ENCODE peak calls at places on chromosome 6, in six cellular contexts. H is HepG2, R is adrenal gland, G is heart left ventricle, S is uterus, Q is prostate gland. O is an unnamed sample.

GRCh38 chr6:90202156-90202555 is 94.5 kb downstream of the BACH2 start:
- DNase-seq in H (no peak), G (no peak), S (no peak), R (no peak), Q (no peak), O (no peak)

GRCh38 chr6:80319286-80319685 is 212.8 kb downstream of the BCKDHB start:
- DNase-seq in R (no peak), G (no peak), S (no peak), H (no peak), Q (no peak), O (no peak)

GRCh38 chr6:39407446-39407993 is 85.0 kb upstream of the KCNK16 start:
- DNase-seq in G (no peak), H (no peak), Q (no peak), S (no peak), R (no peak), O (no peak)

GRCh38 chr6:166670013-166670412 is 43.0 kb upstream of the RPS6KA2 start:
- DNase-seq in Q (no peak), G (no peak), H (no peak), R (no peak), S (no peak), O (no peak)

GRCh38 chr6:168061269-168062210 is 17.5 kb downstream of the FRMD1 start:
- DNase-seq in S (no peak), R (no peak), H (no peak), Q (peak; percentile 24), G (no peak), O (no peak)

GRCh38 chr6:33429745-33430042 is 9.8 kb downstream of the SYNGAP1 start:
- DNase-seq in H (no peak), S (no peak), Q (no peak), G (no peak), R (no peak), O (no peak)

GRCh38 chr6:165968409-165968807 is 199.2 kb downstream of the TBXT start:
- DNase-seq in H (no peak), S (no peak), Q (no peak), G (no peak), R (no peak), O (no peak)

GRCh38 chr6:42981866-42982265 is 2.5 kb upstream of the PPP2R5D start:
- DNase-seq in Q (no peak), S (no peak), G (no peak), H (no peak), R (no peak), O (no peak)

GRCh38 chr6:23388239-23388803 is 737.7 kb upstream of the NRSN1 start:
- DNase-seq in S (no peak), G (no peak), H (no peak), Q (no peak), R (no peak), O (no peak)

GRCh38 chr6:36414481-36414880 is 27.0 kb upstream of the ETV7 start:
- DNase-seq in S (no peak), Q (no peak), R (no peak), G (no peak), H (no peak), O (no peak)

GRCh38 chr6:169026175-169026574 is 227.5 kb downstream of the THBS2 start:
- DNase-seq in G (no peak), Q (no peak), R (no peak), H (no peak), S (no peak), O (no peak)

GRCh38 chr6:169571123-169571962 is 130.5 kb downstream of the WDR27 start:
- DNase-seq in S (no peak), Q (no peak), H (peak; percentile 52), G (no peak), R (no peak), O (no peak)

GRCh38 chr6:71531006-71531405 is 242.4 kb downstream of the OGFRL1 start:
- DNase-seq in Q (no peak), R (no peak), H (no peak), G (no peak), S (no peak), O (no peak)

GRCh38 chr6:34234667-34235604 is 1.7 kb upstream of the HMGA1 start:
- DNase-seq in H (no peak), Q (no peak), R (no peak), S (no peak), G (peak; percentile 32), O (peak; percentile 65)

GRCh38 chr6:80434951-80435350 is 328.5 kb downstream of the BCKDHB start:
- DNase-seq in H (no peak), G (no peak), Q (no peak), S (no peak), R (no peak), O (no peak)

GRCh38 chr6:150686566-150686965 is 86.9 kb downstream of the PLEKHG1 start:
- DNase-seq in G (no peak), Q (no peak), S (no peak), H (no peak), R (no peak), O (no peak)

GRCh38 chr6:152232494-152233151 is 404.5 kb downstream of the SYNE1 start:
- DNase-seq in S (no peak), R (no peak), G (peak; percentile 34), H (peak; percentile 9), Q (no peak), O (no peak)

GRCh38 chr6:107304421-107305025 is 154.8 kb downstream of the PDSS2 start:
- DNase-seq in Q (no peak), G (no peak), H (no peak), R (no peak), S (no peak), O (no peak)

GRCh38 chr6:10481101-10481500 is 40.0 kb upstream of the GCNT2 start:
- DNase-seq in Q (no peak), S (no peak), G (no peak), R (no peak), H (no peak), O (no peak)

GRCh38 chr6:119147101-119148053 is 68.9 kb upstream of the FAM184A start:
- DNase-seq in S (peak; percentile 52), Q (no peak), R (peak; percentile 76), G (no peak), H (peak; percentile 92), O (no peak)

GRCh38 chr6:31114970-31115849 is 610 bp downstream of the PSORS1C1 start:
- DNase-seq in G (no peak), S (peak; percentile 42), Q (peak; percentile 43), H (peak; percentile 25), R (no peak), O (no peak)

GRCh38 chr6:112636650-112637260 is 289.6 kb downstream of the RFPL4B start:
- DNase-seq in Q (no peak), G (no peak), S (no peak), R (no peak), H (no peak), O (no peak)

GRCh38 chr6:112618796-112619195 is 271.7 kb downstream of the RFPL4B start:
- DNase-seq in R (no peak), G (no peak), S (no peak), H (no peak), Q (no peak), O (no peak)

GRCh38 chr6:21800948-21801438 is 207.4 kb downstream of the SOX4 start:
- DNase-seq in S (no peak), Q (no peak), R (no peak), G (no peak), H (peak; percentile 39), O (no peak)

GRCh38 chr6:35439308-35439707 is 12.8 kb upstream of the FANCE start:
- DNase-seq in Q (no peak), H (no peak), S (no peak), G (no peak), R (no peak), O (no peak)

GRCh38 chr6:53986721-53987526 is 124.3 kb upstream of the MLIP start:
- DNase-seq in S (no peak), Q (no peak), R (no peak), H (no peak), G (no peak), O (no peak)

GRCh38 chr6:168345896-168346754 is 26.5 kb upstream of the DACT2 start:
- DNase-seq in G (no peak), R (no peak), S (no peak), H (no peak), Q (no peak), O (no peak)

GRCh38 chr6:110876170-110876773 is 1.7 kb downstream of the AMD1 start:
- DNase-seq in G (peak; percentile 87), R (peak; percentile 84), Q (peak; percentile 86), H (peak; percentile 78), S (peak; percentile 85), O (peak; percentile 70)
- TF ChIP-seq POLR2A in G (peak; percentile 4), R (peak; percentile 80), Q (peak; percentile 86), H (peak; percentile 78), S (peak; percentile 75), O (peak; percentile 89)

GRCh38 chr6:137967689-137968467 is 100.8 kb downstream of the TNFAIP3 start:
- DNase-seq in G (no peak), Q (no peak), S (no peak), H (no peak), R (no peak), O (no peak)
- H3K27ac ChIP-seq in G (no peak overlapping the region), Q (no peak overlapping the region), S (no peak overlapping the region), H (no peak overlapping the region), R (no peak overlapping the region), O (no peak overlapping the region)

GRCh38 chr6:1864496-1864895 is 254.8 kb downstream of the FOXC1 start:
- DNase-seq in G (no peak), R (no peak), Q (no peak), S (no peak), H (peak; percentile 28), O (no peak)
- TF ChIP-seq POLR2A in G (no peak), R (no peak), Q (no peak), S (no peak), H (no peak), O (no peak)

GRCh38 chr6:143529095-143529494 is 17.6 kb upstream of the FUCA2 start:
- DNase-seq in R (no peak), Q (no peak), G (no peak), S (no peak), H (no peak), O (no peak)

GRCh38 chr6:143527677-143528076 is 16.2 kb upstream of the FUCA2 start:
- DNase-seq in R (no peak), S (no peak), Q (no peak), H (no peak), G (no peak), O (no peak)

GRCh38 chr6:143531720-143532504 is 20.4 kb upstream of the FUCA2 start:
- DNase-seq in H (no peak), R (no peak), S (no peak), G (no peak), Q (no peak), O (no peak)

DNA sequence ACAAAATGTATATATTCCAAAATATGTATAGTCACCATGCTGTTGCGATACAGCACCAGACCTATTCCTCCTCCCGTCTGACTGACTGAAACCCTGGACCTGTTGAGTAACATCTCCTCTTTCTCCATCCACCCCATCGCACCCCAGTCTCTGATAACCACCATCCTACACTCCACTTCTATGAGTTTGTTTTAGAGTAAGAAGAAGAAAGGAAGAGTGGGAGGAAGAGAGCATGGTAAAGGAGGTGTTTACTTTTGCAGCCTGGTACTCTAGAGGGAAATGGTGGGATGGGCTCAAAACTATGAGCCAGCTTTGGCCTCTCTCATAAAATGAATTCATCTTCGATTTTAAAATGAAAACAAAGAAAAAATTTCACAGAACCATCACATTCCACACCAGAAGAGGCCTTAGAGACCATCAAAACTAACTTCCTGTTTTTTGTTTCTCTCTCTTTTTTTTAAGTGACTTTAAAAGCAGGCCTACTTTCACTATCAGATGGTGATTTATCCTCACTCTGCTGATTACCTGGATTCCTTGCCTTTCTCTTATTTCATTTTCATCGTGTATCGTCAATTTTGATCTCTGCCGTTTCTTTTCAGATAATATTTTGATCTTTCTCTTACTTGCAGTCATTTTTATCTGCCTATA is 16.8 kb upstream of the FUCA2 start:
- DNase-seq in G (no peak), Q (no peak), R (no peak), H (no peak), S (no peak), O (no peak)
- H3K27ac ChIP-seq in G (no peak overlapping the region), Q (no peak overlapping the region), R (no peak overlapping the region), H (no peak overlapping the region), S (no peak overlapping the region), O (peak overlapping the region; percentile 15)

O was measured in Peyer's patch.